ENCODE peak calls at places on chromosomes 5 and 9, in five cellular contexts. G is fibroblast of mammary gland, B is ascending aorta, H is A549, I is MM.1S. Y is an unnamed sample.

GRCh38 chr5:106827061-106827460 is 843.7 kb downstream of the EFNA5 start:
- DNase-seq in G (peak), B (no peak), H (peak), I (no peak), Y (no peak)

GRCh38 chr5:370959-371810 is 49.7 kb downstream of the AHRR start:
- DNase-seq in G (no peak), B (no peak), H (no peak), I (no peak), Y (no peak)

GRCh38 chr5:37721447-37721871 is 118.4 kb downstream of the GDNF start:
- DNase-seq in G (peak), B (no peak), H (no peak), I (peak), Y (peak)

GRCh38 chr5:89087128-89087527 is 204.1 kb upstream of the MEF2C start:
- DNase-seq in G (no peak), B (no peak), H (no peak), I (no peak), Y (no peak)

GRCh38 chr5:106392766-106393165 is 1278.0 kb downstream of the EFNA5 start:
- DNase-seq in G (peak), B (no peak), H (no peak), I (no peak), Y (no peak)

GRCh38 chr9:98736216-98736615 is 27.5 kb upstream of the GABBR2 start:
- DNase-seq in G (no peak), B (no peak), H (no peak), I (no peak), Y (no peak)

GRCh38 chr5:59767753-59768159 is 125.8 kb downstream of the PDE4D start:
- DNase-seq in G (no peak), B (no peak), H (no peak), I (no peak), Y (no peak)

GRCh38 chr5:65796917-65797316 is 74.9 kb downstream of the NLN start:
- DNase-seq in G (no peak), B (no peak), H (no peak), I (no peak), Y (no peak)

GRCh38 chr9:101376117-101376866 is 8.5 kb downstream of the BAAT start:
- DNase-seq in G (peak), B (no peak), H (peak), I (no peak), Y (no peak)

DNA sequence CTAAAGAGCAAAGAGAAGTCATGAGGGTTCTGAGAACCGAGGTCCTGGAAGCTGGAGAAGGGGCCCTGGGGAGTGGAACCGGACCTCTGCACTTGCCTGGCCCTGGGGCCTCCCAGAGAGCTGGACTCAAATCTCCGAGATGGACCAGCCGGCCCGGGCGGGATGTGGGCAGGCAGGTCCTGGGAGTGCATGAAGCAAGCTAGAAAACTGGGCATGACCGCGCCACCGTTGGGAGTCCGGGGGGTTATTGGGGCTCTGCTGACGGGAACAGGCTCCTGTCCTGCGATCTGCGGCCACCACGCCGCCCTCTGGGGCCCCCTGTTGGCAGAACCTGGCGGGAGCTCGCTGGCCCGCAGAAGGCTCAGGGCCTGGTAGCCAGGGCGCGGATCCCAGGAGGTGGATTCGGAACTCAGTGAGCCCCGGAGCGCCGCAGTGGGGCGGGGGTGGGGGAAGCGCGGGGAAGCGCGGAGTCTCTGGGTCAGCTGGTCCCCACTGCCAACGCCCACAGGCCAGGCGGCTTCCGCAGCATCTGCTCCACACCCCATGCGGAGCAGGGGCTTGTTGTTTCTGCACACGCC is 150.6 kb downstream of the ERCC6L2 start:
- DNase-seq in G (no peak), B (no peak), H (no peak), I (no peak), Y (no peak)
- TF ChIP-seq CTCF in G (peak), B (no peak), H (no peak), I (no peak), Y (no peak)

GRCh38 chr5:160185954-160186353 is 43.4 kb upstream of the FABP6 start:
- DNase-seq in G (no peak), B (no peak), H (no peak), I (no peak), Y (no peak)

GRCh38 chr5:160186480-160186879 is 42.8 kb upstream of the FABP6 start:
- DNase-seq in G (no peak), B (no peak), H (no peak), I (no peak), Y (no peak)

GRCh38 chr5:160187091-160187490 is 42.2 kb upstream of the FABP6 start:
- DNase-seq in G (peak), B (no peak), H (no peak), I (no peak), Y (no peak)

GRCh38 chr5:160188968-160189319 is 40.4 kb upstream of the FABP6 start:
- DNase-seq in G (no peak), B (no peak), H (no peak), I (no peak), Y (no peak)

DNA sequence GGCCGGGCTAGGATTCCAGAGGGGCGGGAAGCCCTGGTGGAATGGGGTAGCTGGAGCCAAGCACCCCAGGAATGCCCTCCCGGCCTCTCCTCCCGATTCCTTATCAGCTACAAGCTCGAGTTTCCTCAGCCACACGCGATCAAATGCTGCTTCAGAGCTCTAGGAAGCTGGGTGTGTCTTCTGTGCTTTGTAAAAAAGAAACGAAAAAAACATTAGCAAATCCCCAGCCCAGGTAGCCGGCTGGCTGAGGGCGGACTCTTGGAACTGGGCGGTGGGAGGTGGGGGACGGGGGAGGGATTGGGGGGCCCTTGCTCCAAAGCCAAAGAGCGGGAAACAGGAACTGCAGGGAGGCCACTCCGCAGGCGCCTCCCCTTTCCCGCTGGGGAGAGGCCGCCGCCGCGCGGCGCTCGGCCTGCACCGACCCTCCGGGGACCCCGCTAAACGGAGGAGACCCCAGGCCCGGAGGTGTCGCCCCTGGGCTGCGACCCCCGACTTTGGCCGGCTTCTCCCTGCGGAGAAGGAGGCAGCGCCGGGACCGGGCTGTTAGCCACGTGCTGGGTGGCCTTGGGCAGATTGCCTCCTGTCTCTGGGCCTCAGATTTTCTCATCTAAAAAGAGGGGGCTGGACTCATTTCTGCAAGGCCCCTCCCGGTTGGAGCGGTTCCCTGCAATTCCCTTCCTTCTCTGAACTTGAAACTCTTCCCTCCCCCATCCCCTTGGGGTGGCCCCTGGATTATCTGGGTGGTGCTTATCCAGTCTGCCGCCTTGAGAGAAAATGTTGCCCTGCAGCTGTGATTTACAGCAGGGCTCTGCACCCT is 40.9 kb upstream of the FABP6 start:
- DNase-seq in G (peak), B (no peak), H (peak), I (no peak), Y (no peak)
- H3K4me3 ChIP-seq in G (peak), B (peak), H (peak), I (no peak), Y (peak)

GRCh38 chr5:29252390-29252789 is 1941.1 kb upstream of the CDH6 start:
- DNase-seq in G (no peak), B (no peak), H (no peak), I (no peak), Y (no peak)
- TF ChIP-seq CTCF in G (no peak), B (no peak), H (no peak), I (no peak), Y (no peak)

DNA sequence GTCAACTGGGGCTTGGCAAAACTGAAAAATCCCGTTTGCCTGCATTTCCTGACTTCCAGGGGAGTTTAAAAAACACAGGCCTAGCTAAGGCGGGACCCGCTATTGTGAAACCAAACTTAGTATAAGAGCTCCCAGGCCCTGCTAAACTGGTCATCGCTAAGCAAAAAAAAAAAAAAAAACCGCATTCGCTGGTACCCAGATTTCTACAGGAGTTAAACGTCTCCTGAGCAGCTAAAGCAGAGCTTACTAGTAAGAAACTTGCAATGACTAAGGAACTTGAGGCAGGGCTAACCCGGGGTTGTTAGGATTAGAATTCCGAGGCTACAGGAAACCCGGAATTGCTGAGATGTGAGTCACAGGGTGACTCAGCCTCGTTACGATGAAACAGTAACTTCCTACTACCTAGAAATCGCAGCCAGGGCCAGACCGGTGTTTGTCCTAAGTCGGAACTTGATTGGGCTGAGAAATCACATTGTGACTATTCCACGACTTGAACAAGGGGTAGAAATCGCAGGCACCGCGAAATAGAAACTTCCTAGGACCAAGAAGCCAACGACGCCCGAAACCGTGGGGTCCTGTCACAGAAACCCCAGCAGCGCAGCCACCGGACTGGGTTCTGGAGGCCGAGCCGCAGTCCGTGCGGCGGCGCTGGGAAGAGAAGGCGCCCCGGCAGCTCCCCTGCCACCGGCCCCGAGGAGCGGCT is 89.5 kb downstream of the ANXA2R start:
- DNase-seq in G (peak), B (peak), H (peak), I (peak), Y (no peak)
- H3K4me3 ChIP-seq in G (peak), B (peak), H (peak), I (peak), Y (peak)